ENCODE peak calls at places on chromosomes 6 and 20, in six cellular contexts. M is T1000; E is NCI-H1417; I is activated CD4-positive, alpha-beta T cell treated with anti-CD3 and anti-CD28 coated beads for 4 hours; X is amygdala; A is RKO. O is an unnamed sample.

GRCh38 chr6:159969921-159970320 is 1.0 kb downstream of the IGF2R start:
- DNase-seq in I (peak; percentile 21), X (no peak), M (no peak), A (peak; percentile 90), E (peak; percentile 48), O (peak; percentile 68)

GRCh38 chr6:169539176-169539897 is 162.5 kb downstream of the WDR27 start:
- DNase-seq in I (no peak), A (no peak), E (no peak), X (no peak), M (no peak), O (no peak)

GRCh38 chr6:104704191-104704590 is 155.5 kb downstream of the HACE1 start:
- DNase-seq in E (no peak), A (no peak), X (no peak), M (no peak), I (no peak), O (no peak)

GRCh38 chr6:5998236-5998635 is 8.5 kb downstream of the NRN1 start:
- DNase-seq in M (no peak), E (no peak), X (no peak), I (no peak), A (no peak), O (no peak)

GRCh38 chr20:12963456-12963855 is 45.3 kb upstream of the SPTLC3 start:
- DNase-seq in X (no peak), M (no peak), E (no peak), I (no peak), A (no peak), O (no peak)

GRCh38 chr20:45293041-45294002 is 13.3 kb upstream of the RBPJL start:
- DNase-seq in M (peak; percentile 84), A (no peak), I (peak; percentile 78), X (no peak), E (peak; percentile 94), O (peak; percentile 51)

GRCh38 chr20:37376324-37376723 is 30.4 kb downstream of the SRC start:
- DNase-seq in X (no peak), I (no peak), A (no peak), E (no peak), M (no peak), O (no peak)

GRCh38 chr20:3318226-3318884 is 79.4 kb upstream of the SLC4A11 start:
- DNase-seq in I (no peak), E (no peak), M (no peak), A (no peak), X (no peak), O (no peak)

GRCh38 chr20:44074252-44075151 is 112.5 kb downstream of the JPH2 start:
- DNase-seq in I (no peak), M (no peak), A (peak; percentile 56), X (no peak), E (peak; percentile 42), O (peak; percentile 46)

GRCh38 chr20:56781108-56781739 is 152.1 kb downstream of the TFAP2C start:
- DNase-seq in A (no peak), E (no peak), I (no peak), X (no peak), M (no peak), O (no peak)

GRCh38 chr20:63155266-63156165 is 60.4 kb downstream of the YTHDF1 start:
- DNase-seq in X (no peak), E (no peak), M (no peak), I (no peak), A (no peak), O (no peak)

GRCh38 chr6:34390531-34391013 is 1.9 kb downstream of the NUDT3 start:
- DNase-seq in M (no peak), I (no peak), E (peak; percentile 36), X (no peak), A (peak; percentile 27), O (no peak)

GRCh38 chr20:37282558-37282957 is 6.9 kb upstream of the MANBAL start:
- DNase-seq in A (peak; percentile 46), X (no peak), E (no peak), I (no peak), M (no peak), O (no peak)

GRCh38 chr6:134249759-134250602 is 67.9 kb downstream of the SGK1 start:
- DNase-seq in X (no peak), I (no peak), A (no peak), M (no peak), E (no peak), O (no peak)

GRCh38 chr6:53048431-53049195 is 16.6 kb upstream of the FBXO9 start:
- DNase-seq in A (peak; percentile 28), I (no peak), M (no peak), X (no peak), E (no peak), O (no peak)

GRCh38 chr6:52839124-52840055 is 1.2 kb downstream of the GSTA5 start:
- DNase-seq in I (peak; percentile 39), X (no peak), M (peak; percentile 60), A (peak; percentile 72), E (peak; percentile 34), O (peak; percentile 54)

GRCh38 chr6:14889172-14889571 is 356.7 kb upstream of the JARID2 start:
- DNase-seq in M (no peak), E (no peak), X (no peak), I (no peak), A (no peak), O (no peak)

GRCh38 chr20:24208652-24209051 is 220.1 kb upstream of the GGTLC1 start:
- DNase-seq in E (no peak), X (no peak), M (no peak), A (peak; percentile 12), I (no peak), O (no peak)

GRCh38 chr20:58880994-58881752 is 28.7 kb downstream of the GNAS start:
- DNase-seq in E (no peak), I (no peak), A (no peak), M (no peak), X (no peak), O (no peak)